ENCODE peak calls at places on chromosomes 2 and 18, in seven cellular contexts. One of them, this sample, is unnamed.

GRCh38 chr18:51168031-51168742 is 29.3 kb downstream of the MEX3C start:
- DNase-seq in fibroblast of the aortic adventitia: no peak
- DNase-seq in Panc1: no peak
- DNase-seq in HCT116: no peak
- DNase-seq in gastrocnemius medialis: no peak
- DNase-seq in fibroblast of lung: no peak
- DNase-seq in endodermal cell: peak
- DNase-seq in this sample: no peak

GRCh38 chr2:6773007-6773693 is 92.6 kb downstream of the CMPK2 start:
- DNase-seq in fibroblast of lung: peak
- DNase-seq in gastrocnemius medialis: peak
- DNase-seq in fibroblast of the aortic adventitia: peak
- DNase-seq in HCT116: peak
- DNase-seq in Panc1: peak
- DNase-seq in endodermal cell: peak
- DNase-seq in this sample: peak

GRCh38 chr2:211306929-211307328 is 750.5 kb downstream of the CPS1 start:
- DNase-seq in HCT116: no peak
- DNase-seq in gastrocnemius medialis: no peak
- DNase-seq in fibroblast of the aortic adventitia: no peak
- DNase-seq in fibroblast of lung: no peak
- DNase-seq in endodermal cell: no peak
- DNase-seq in Panc1: no peak
- DNase-seq in this sample: no peak

GRCh38 chr2:190478572-190478971 is 56.0 kb downstream of the NEMP2 start:
- DNase-seq in fibroblast of lung: no peak
- DNase-seq in gastrocnemius medialis: no peak
- DNase-seq in Panc1: no peak
- DNase-seq in HCT116: no peak
- DNase-seq in endodermal cell: no peak
- DNase-seq in fibroblast of the aortic adventitia: no peak
- DNase-seq in this sample: no peak

GRCh38 chr2:96955694-96956610 is 30.4 kb downstream of the FAM178B start:
- DNase-seq in Panc1: no peak
- DNase-seq in gastrocnemius medialis: no peak
- DNase-seq in endodermal cell: peak
- DNase-seq in HCT116: no peak
- DNase-seq in fibroblast of the aortic adventitia: no peak
- DNase-seq in fibroblast of lung: no peak
- DNase-seq in this sample: no peak

GRCh38 chr18:55982992-55983391 is 395.0 kb upstream of the TCF4 start:
- DNase-seq in Panc1: no peak
- DNase-seq in fibroblast of the aortic adventitia: no peak
- DNase-seq in gastrocnemius medialis: no peak
- DNase-seq in HCT116: no peak
- DNase-seq in endodermal cell: peak
- DNase-seq in fibroblast of lung: no peak
- DNase-seq in this sample: no peak

GRCh38 chr18:66575263-66575662 is 28.6 kb downstream of the CDH19 start:
- DNase-seq in Panc1: no peak
- DNase-seq in endodermal cell: no peak
- DNase-seq in gastrocnemius medialis: no peak
- DNase-seq in fibroblast of the aortic adventitia: no peak
- DNase-seq in HCT116: no peak
- DNase-seq in fibroblast of lung: no peak
- DNase-seq in this sample: no peak

GRCh38 chr2:12577086-12577485 is 139.7 kb upstream of the TRIB2 start:
- DNase-seq in endodermal cell: no peak
- DNase-seq in fibroblast of the aortic adventitia: no peak
- DNase-seq in fibroblast of lung: no peak
- DNase-seq in HCT116: no peak
- DNase-seq in gastrocnemius medialis: no peak
- DNase-seq in Panc1: no peak
- DNase-seq in this sample: no peak

GRCh38 chr2:183490930-183491329 is 366.7 kb downstream of the NUP35 start:
- DNase-seq in gastrocnemius medialis: no peak
- DNase-seq in HCT116: no peak
- DNase-seq in endodermal cell: no peak
- DNase-seq in Panc1: no peak
- DNase-seq in fibroblast of lung: peak
- DNase-seq in fibroblast of the aortic adventitia: no peak
- DNase-seq in this sample: peak

GRCh38 chr18:76385681-76385975 is 109.4 kb downstream of the ZNF516 start:
- DNase-seq in fibroblast of lung: no peak
- DNase-seq in endodermal cell: no peak
- DNase-seq in fibroblast of the aortic adventitia: no peak
- DNase-seq in Panc1: no peak
- DNase-seq in HCT116: no peak
- DNase-seq in gastrocnemius medialis: no peak
- DNase-seq in this sample: no peak

GRCh38 chr2:65265090-65266045 is 37.7 kb downstream of the ACTR2 start:
- DNase-seq in fibroblast of the aortic adventitia: peak
- DNase-seq in HCT116: peak
- DNase-seq in fibroblast of lung: peak
- DNase-seq in Panc1: peak
- DNase-seq in endodermal cell: peak
- DNase-seq in gastrocnemius medialis: no peak
- DNase-seq in this sample: peak

GRCh38 chr2:47437287-47437686 is 34.3 kb downstream of the MSH2 start:
- DNase-seq in Panc1: no peak
- DNase-seq in endodermal cell: no peak
- DNase-seq in gastrocnemius medialis: no peak
- DNase-seq in HCT116: no peak
- DNase-seq in fibroblast of lung: peak
- DNase-seq in fibroblast of the aortic adventitia: peak
- DNase-seq in this sample: peak

GRCh38 chr2:96163768-96164429 is 18.7 kb upstream of the DUSP2 start:
- DNase-seq in Panc1: no peak
- DNase-seq in fibroblast of lung: no peak
- DNase-seq in fibroblast of the aortic adventitia: no peak
- DNase-seq in endodermal cell: no peak
- DNase-seq in gastrocnemius medialis: no peak
- DNase-seq in HCT116: no peak
- DNase-seq in this sample: no peak

GRCh38 chr2:103798291-103798690 is 1036.5 kb downstream of the TMEM182 start:
- DNase-seq in Panc1: no peak
- DNase-seq in fibroblast of the aortic adventitia: no peak
- DNase-seq in gastrocnemius medialis: no peak
- DNase-seq in endodermal cell: no peak
- DNase-seq in HCT116: no peak
- DNase-seq in fibroblast of lung: no peak
- DNase-seq in this sample: no peak

GRCh38 chr2:172358784-172359556 is 68.4 kb upstream of the ITGA6 start:
- DNase-seq in HCT116: no peak
- DNase-seq in fibroblast of lung: peak
- DNase-seq in fibroblast of the aortic adventitia: peak
- DNase-seq in Panc1: no peak
- DNase-seq in gastrocnemius medialis: no peak
- DNase-seq in endodermal cell: no peak
- DNase-seq in this sample: peak

GRCh38 chr2:65311596-65311995 is 84.0 kb downstream of the ACTR2 start:
- DNase-seq in HCT116: no peak
- DNase-seq in gastrocnemius medialis: no peak
- DNase-seq in fibroblast of lung: no peak
- DNase-seq in Panc1: no peak
- DNase-seq in fibroblast of the aortic adventitia: no peak
- DNase-seq in endodermal cell: no peak
- DNase-seq in this sample: no peak

GRCh38 chr2:88159955-88160415 is 10.2 kb upstream of the THNSL2 start:
- DNase-seq in endodermal cell: peak
- DNase-seq in fibroblast of the aortic adventitia: peak
- DNase-seq in Panc1: peak
- DNase-seq in fibroblast of lung: peak
- DNase-seq in gastrocnemius medialis: no peak
- DNase-seq in HCT116: peak
- DNase-seq in this sample: peak

GRCh38 chr18:37565985-37566478 is 434 bp upstream of the CELF4 start:
- DNase-seq in endodermal cell: peak
- DNase-seq in fibroblast of the aortic adventitia: peak
- DNase-seq in gastrocnemius medialis: no peak
- DNase-seq in fibroblast of lung: peak
- DNase-seq in Panc1: no peak
- DNase-seq in HCT116: no peak
- DNase-seq in this sample: peak

GRCh38 chr18:11947214-11948119 is 33.8 kb upstream of the IMPA2 start:
- DNase-seq in endodermal cell: peak
- DNase-seq in Panc1: no peak
- DNase-seq in fibroblast of lung: peak
- DNase-seq in fibroblast of the aortic adventitia: peak
- DNase-seq in gastrocnemius medialis: peak
- DNase-seq in HCT116: peak
- DNase-seq in this sample: peak
- H3K4me3 ChIP-seq in endodermal cell: peak
- H3K4me3 ChIP-seq in Panc1: peak
- H3K4me3 ChIP-seq in fibroblast of lung: peak
- H3K4me3 ChIP-seq in fibroblast of the aortic adventitia: peak
- H3K4me3 ChIP-seq in gastrocnemius medialis: peak
- H3K4me3 ChIP-seq in HCT116: peak
- H3K4me3 ChIP-seq in this sample: peak

GRCh38 chr2:236855866-236856855 is 229.5 kb upstream of the COPS8 start:
- DNase-seq in HCT116: no peak
- DNase-seq in fibroblast of the aortic adventitia: no peak
- DNase-seq in Panc1: no peak
- DNase-seq in endodermal cell: peak
- DNase-seq in gastrocnemius medialis: no peak
- DNase-seq in fibroblast of lung: no peak
- DNase-seq in this sample: no peak
- H3K4me3 ChIP-seq in HCT116: no peak
- H3K4me3 ChIP-seq in fibroblast of the aortic adventitia: no peak
- H3K4me3 ChIP-seq in Panc1: no peak
- H3K4me3 ChIP-seq in endodermal cell: no peak
- H3K4me3 ChIP-seq in gastrocnemius medialis: no peak
- H3K4me3 ChIP-seq in fibroblast of lung: no peak
- H3K4me3 ChIP-seq in this sample: no peak

GRCh38 chr2:202161106-202161836 is 77.1 kb downstream of the SUMO1 start:
- DNase-seq in endodermal cell: no peak
- DNase-seq in fibroblast of lung: no peak
- DNase-seq in gastrocnemius medialis: no peak
- DNase-seq in Panc1: no peak
- DNase-seq in fibroblast of the aortic adventitia: peak
- DNase-seq in HCT116: no peak
- DNase-seq in this sample: no peak
- H3K4me3 ChIP-seq in endodermal cell: no peak
- H3K4me3 ChIP-seq in fibroblast of lung: no peak
- H3K4me3 ChIP-seq in gastrocnemius medialis: no peak
- H3K4me3 ChIP-seq in Panc1: no peak
- H3K4me3 ChIP-seq in fibroblast of the aortic adventitia: no peak
- H3K4me3 ChIP-seq in HCT116: no peak
- H3K4me3 ChIP-seq in this sample: no peak

GRCh38 chr2:157596992-157597681 is 31.5 kb downstream of the ACVR1C start:
- DNase-seq in fibroblast of the aortic adventitia: peak
- DNase-seq in gastrocnemius medialis: no peak
- DNase-seq in fibroblast of lung: peak
- DNase-seq in endodermal cell: peak
- DNase-seq in HCT116: no peak
- DNase-seq in Panc1: no peak
- DNase-seq in this sample: peak
- H3K4me3 ChIP-seq in fibroblast of the aortic adventitia: no peak
- H3K4me3 ChIP-seq in gastrocnemius medialis: no peak
- H3K4me3 ChIP-seq in fibroblast of lung: no peak
- H3K4me3 ChIP-seq in endodermal cell: no peak
- H3K4me3 ChIP-seq in HCT116: no peak
- H3K4me3 ChIP-seq in Panc1: peak
- H3K4me3 ChIP-seq in this sample: no peak

GRCh38 chr2:143525536-143525935 is 396.3 kb downstream of the ARHGAP15 start:
- DNase-seq in Panc1: no peak
- DNase-seq in endodermal cell: no peak
- DNase-seq in fibroblast of the aortic adventitia: no peak
- DNase-seq in fibroblast of lung: no peak
- DNase-seq in HCT116: no peak
- DNase-seq in gastrocnemius medialis: no peak
- DNase-seq in this sample: no peak

GRCh38 chr2:143524001-143524608 is 394.9 kb downstream of the ARHGAP15 start:
- DNase-seq in fibroblast of lung: peak
- DNase-seq in gastrocnemius medialis: no peak
- DNase-seq in Panc1: no peak
- DNase-seq in HCT116: no peak
- DNase-seq in fibroblast of the aortic adventitia: peak
- DNase-seq in endodermal cell: no peak
- DNase-seq in this sample: peak

GRCh38 chr2:143528021-143528420 is 398.8 kb downstream of the ARHGAP15 start:
- DNase-seq in endodermal cell: no peak
- DNase-seq in fibroblast of lung: no peak
- DNase-seq in fibroblast of the aortic adventitia: no peak
- DNase-seq in Panc1: no peak
- DNase-seq in gastrocnemius medialis: no peak
- DNase-seq in HCT116: no peak
- DNase-seq in this sample: peak

GRCh38 chr2:143522699-143523098 is 393.5 kb downstream of the ARHGAP15 start:
- DNase-seq in endodermal cell: no peak
- DNase-seq in Panc1: no peak
- DNase-seq in gastrocnemius medialis: no peak
- DNase-seq in fibroblast of lung: no peak
- DNase-seq in fibroblast of the aortic adventitia: no peak
- DNase-seq in HCT116: no peak
- DNase-seq in this sample: no peak

DNA sequence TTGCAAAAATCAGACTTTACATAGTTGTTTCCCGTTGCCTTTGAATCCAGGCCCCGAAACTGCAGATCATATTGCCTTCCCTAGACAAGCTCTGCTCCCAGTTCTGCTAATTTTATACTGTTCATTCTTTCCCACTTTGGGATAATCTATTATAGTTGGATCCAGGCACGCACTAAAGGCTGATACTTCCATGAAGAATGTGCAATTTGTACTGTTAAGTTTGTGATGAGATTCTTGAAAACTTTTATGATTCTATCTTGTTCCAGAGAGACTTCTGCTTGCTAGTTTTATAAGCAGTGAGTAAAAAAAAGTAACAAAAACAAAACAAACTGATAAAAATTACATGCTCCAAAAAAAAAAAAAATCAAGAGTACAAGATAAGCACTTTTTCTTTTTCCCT is 395.8 kb downstream of the ARHGAP15 start:
- DNase-seq in endodermal cell: no peak
- DNase-seq in fibroblast of the aortic adventitia: peak
- DNase-seq in HCT116: no peak
- DNase-seq in gastrocnemius medialis: no peak
- DNase-seq in Panc1: no peak
- DNase-seq in fibroblast of lung: peak
- DNase-seq in this sample: peak
- H3K4me3 ChIP-seq in endodermal cell: no peak
- H3K4me3 ChIP-seq in fibroblast of the aortic adventitia: no peak
- H3K4me3 ChIP-seq in HCT116: no peak
- H3K4me3 ChIP-seq in gastrocnemius medialis: no peak
- H3K4me3 ChIP-seq in Panc1: no peak
- H3K4me3 ChIP-seq in fibroblast of lung: no peak
- H3K4me3 ChIP-seq in this sample: no peak

DNA sequence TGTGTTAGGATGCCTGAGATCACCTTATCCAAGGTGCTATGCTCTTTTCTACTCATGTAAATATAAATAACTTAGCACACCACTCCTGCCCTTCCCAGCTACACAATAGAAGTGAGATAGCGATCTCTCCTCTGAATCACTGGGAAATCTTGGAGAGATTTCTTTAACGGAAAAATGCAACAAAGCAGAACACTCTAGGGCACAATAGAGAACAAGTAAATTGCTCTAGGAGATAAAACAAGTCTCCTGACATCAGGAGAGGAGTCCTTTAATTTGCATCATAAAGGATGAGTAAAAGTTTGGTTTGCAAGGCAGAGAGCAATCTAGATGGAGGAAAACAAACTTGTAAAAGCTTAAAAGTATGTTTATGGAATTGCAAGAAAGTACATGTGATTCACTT is 224.1 kb downstream of the PAX3 start:
- DNase-seq in endodermal cell: no peak
- DNase-seq in fibroblast of lung: no peak
- DNase-seq in fibroblast of the aortic adventitia: no peak
- DNase-seq in gastrocnemius medialis: no peak
- DNase-seq in HCT116: no peak
- DNase-seq in Panc1: no peak
- DNase-seq in this sample: no peak
- H3K4me3 ChIP-seq in endodermal cell: peak
- H3K4me3 ChIP-seq in fibroblast of lung: no peak
- H3K4me3 ChIP-seq in fibroblast of the aortic adventitia: no peak
- H3K4me3 ChIP-seq in gastrocnemius medialis: no peak
- H3K4me3 ChIP-seq in HCT116: no peak
- H3K4me3 ChIP-seq in Panc1: no peak
- H3K4me3 ChIP-seq in this sample: no peak

This sample was measured in astrocyte of the spinal cord.